ENCODE peak calls at places on chromosome 1, in six cellular contexts. One of them, this sample, is unnamed.
A peak's percentile ranks its signal among the peaks of the same experiment; 100 is the strongest.

GRCh38 chr1:182447660-182448059 is 2.3 kb upstream of the RGSL1 start:
- DNase-seq in non-pigmented ciliary epithelial cell: no peak
- DNase-seq in stimulated activated CD4-positive, alpha-beta T cell treated with anti-CD3 and anti-CD28 coated beads, Interleukin-4, amount 100 ng/mL, for 24 hours: no peak
- DNase-seq in RWPE2: no peak
- DNase-seq in EL: no peak
- DNase-seq in G401: no peak
- DNase-seq in this sample: no peak

GRCh38 chr1:217311766-217312165 is 319.1 kb downstream of the GPATCH2 start:
- DNase-seq in non-pigmented ciliary epithelial cell: no peak
- DNase-seq in stimulated activated CD4-positive, alpha-beta T cell treated with anti-CD3 and anti-CD28 coated beads, Interleukin-4, amount 100 ng/mL, for 24 hours: no peak
- DNase-seq in RWPE2: no peak
- DNase-seq in EL: peak; percentile 16
- DNase-seq in G401: no peak
- DNase-seq in this sample: no peak

GRCh38 chr1:187956975-187957374 is 1128.2 kb downstream of the PLA2G4A start:
- DNase-seq in non-pigmented ciliary epithelial cell: no peak
- DNase-seq in stimulated activated CD4-positive, alpha-beta T cell treated with anti-CD3 and anti-CD28 coated beads, Interleukin-4, amount 100 ng/mL, for 24 hours: no peak
- DNase-seq in RWPE2: no peak
- DNase-seq in EL: no peak
- DNase-seq in G401: no peak
- DNase-seq in this sample: no peak

GRCh38 chr1:157562515-157562914 is 10.2 kb upstream of the FCRL5 start:
- DNase-seq in non-pigmented ciliary epithelial cell: no peak
- DNase-seq in stimulated activated CD4-positive, alpha-beta T cell treated with anti-CD3 and anti-CD28 coated beads, Interleukin-4, amount 100 ng/mL, for 24 hours: no peak
- DNase-seq in RWPE2: no peak
- DNase-seq in EL: no peak
- DNase-seq in G401: no peak
- DNase-seq in this sample: no peak

GRCh38 chr1:9787702-9788101 is 36.1 kb downstream of the CLSTN1 start:
- DNase-seq in non-pigmented ciliary epithelial cell: no peak
- DNase-seq in stimulated activated CD4-positive, alpha-beta T cell treated with anti-CD3 and anti-CD28 coated beads, Interleukin-4, amount 100 ng/mL, for 24 hours: peak; percentile 60
- DNase-seq in RWPE2: no peak
- DNase-seq in EL: no peak
- DNase-seq in G401: no peak
- DNase-seq in this sample: no peak

GRCh38 chr1:222045236-222045635 is 303.3 kb upstream of the DUSP10 start:
- DNase-seq in non-pigmented ciliary epithelial cell: no peak
- DNase-seq in stimulated activated CD4-positive, alpha-beta T cell treated with anti-CD3 and anti-CD28 coated beads, Interleukin-4, amount 100 ng/mL, for 24 hours: no peak
- DNase-seq in RWPE2: no peak
- DNase-seq in EL: no peak
- DNase-seq in G401: no peak
- DNase-seq in this sample: no peak

GRCh38 chr1:109474697-109475096 is 8.4 kb downstream of the SYPL2 start:
- DNase-seq in non-pigmented ciliary epithelial cell: no peak
- DNase-seq in stimulated activated CD4-positive, alpha-beta T cell treated with anti-CD3 and anti-CD28 coated beads, Interleukin-4, amount 100 ng/mL, for 24 hours: no peak
- DNase-seq in RWPE2: no peak
- DNase-seq in EL: no peak
- DNase-seq in G401: no peak
- DNase-seq in this sample: no peak

GRCh38 chr1:52141513-52142219 is at the start of gene ZFYVE9:
- DNase-seq in non-pigmented ciliary epithelial cell: no peak
- DNase-seq in stimulated activated CD4-positive, alpha-beta T cell treated with anti-CD3 and anti-CD28 coated beads, Interleukin-4, amount 100 ng/mL, for 24 hours: peak; percentile 65
- DNase-seq in RWPE2: peak; percentile 68
- DNase-seq in EL: peak; percentile 80
- DNase-seq in G401: peak; percentile 74
- DNase-seq in this sample: peak; percentile 92

GRCh38 chr1:29931477-29932175 is 695.3 kb downstream of the PTPRU start:
- DNase-seq in non-pigmented ciliary epithelial cell: no peak
- DNase-seq in stimulated activated CD4-positive, alpha-beta T cell treated with anti-CD3 and anti-CD28 coated beads, Interleukin-4, amount 100 ng/mL, for 24 hours: no peak
- DNase-seq in RWPE2: no peak
- DNase-seq in EL: no peak
- DNase-seq in G401: no peak
- DNase-seq in this sample: no peak

GRCh38 chr1:8733463-8733862 is 84.0 kb downstream of the RERE start:
- DNase-seq in non-pigmented ciliary epithelial cell: no peak
- DNase-seq in stimulated activated CD4-positive, alpha-beta T cell treated with anti-CD3 and anti-CD28 coated beads, Interleukin-4, amount 100 ng/mL, for 24 hours: no peak
- DNase-seq in RWPE2: no peak
- DNase-seq in EL: no peak
- DNase-seq in G401: no peak
- DNase-seq in this sample: no peak

GRCh38 chr1:54965624-54966340 is 14.6 kb upstream of the TMEM61 start:
- DNase-seq in non-pigmented ciliary epithelial cell: no peak
- DNase-seq in stimulated activated CD4-positive, alpha-beta T cell treated with anti-CD3 and anti-CD28 coated beads, Interleukin-4, amount 100 ng/mL, for 24 hours: no peak
- DNase-seq in RWPE2: no peak
- DNase-seq in EL: peak; percentile 50
- DNase-seq in G401: peak; percentile 24
- DNase-seq in this sample: peak; percentile 71

GRCh38 chr1:165116732-165117131 is 239.8 kb downstream of the LMX1A start:
- DNase-seq in non-pigmented ciliary epithelial cell: peak; percentile 63
- DNase-seq in stimulated activated CD4-positive, alpha-beta T cell treated with anti-CD3 and anti-CD28 coated beads, Interleukin-4, amount 100 ng/mL, for 24 hours: no peak
- DNase-seq in RWPE2: peak; percentile 74
- DNase-seq in EL: peak; percentile 85
- DNase-seq in G401: no peak
- DNase-seq in this sample: peak; percentile 92

GRCh38 chr1:185735667-185736105 is 1.5 kb downstream of the HMCN1 start:
- DNase-seq in non-pigmented ciliary epithelial cell: no peak
- DNase-seq in stimulated activated CD4-positive, alpha-beta T cell treated with anti-CD3 and anti-CD28 coated beads, Interleukin-4, amount 100 ng/mL, for 24 hours: no peak
- DNase-seq in RWPE2: no peak
- DNase-seq in EL: peak; percentile 2
- DNase-seq in G401: no peak
- DNase-seq in this sample: peak; percentile 7

GRCh38 chr1:34708106-34708505 is 46.7 kb upstream of the GJB5 start:
- DNase-seq in non-pigmented ciliary epithelial cell: no peak
- DNase-seq in stimulated activated CD4-positive, alpha-beta T cell treated with anti-CD3 and anti-CD28 coated beads, Interleukin-4, amount 100 ng/mL, for 24 hours: no peak
- DNase-seq in RWPE2: no peak
- DNase-seq in EL: no peak
- DNase-seq in G401: no peak
- DNase-seq in this sample: no peak